ENCODE peak calls at places on chromosome 18, in five cellular contexts. Y is adrenal gland, Q is HFF-Myc, L is kidney epithelial cell, I is GM06990. U is an unnamed sample.

GRCh38 chr18:56124186-56124585 is 514.2 kb downstream of the TXNL1 start:
- DNase-seq in Y (no peak), Q (no peak), L (no peak), I (no peak), U (peak)

GRCh38 chr18:62690416-62690815 is 24.9 kb upstream of the PHLPP1 start:
- DNase-seq in Y (no peak), Q (no peak), L (no peak), I (no peak), U (no peak)

GRCh38 chr18:76971149-76971548 is 148.8 kb downstream of the ZNF236 start:
- DNase-seq in Y (no peak), Q (no peak), L (no peak), I (no peak), U (no peak)

GRCh38 chr18:70195014-70195614 is 10.4 kb downstream of the RTTN start:
- DNase-seq in Y (no peak), Q (no peak), L (no peak), I (peak), U (no peak)

GRCh38 chr18:50654658-50655550 is 95.0 kb downstream of the MAPK4 start:
- DNase-seq in Y (no peak), Q (no peak), L (no peak), I (no peak), U (no peak)

GRCh38 chr18:57748770-57749603 is 54.1 kb downstream of the ATP8B1 start:
- DNase-seq in Y (no peak), Q (no peak), L (peak), I (no peak), U (no peak)

GRCh38 chr18:14577971-14578370 is 34.6 kb upstream of the POTEC start:
- DNase-seq in Y (no peak), Q (no peak), L (no peak), I (no peak), U (no peak)

GRCh38 chr18:50071393-50071792 is 123.6 kb downstream of the MYO5B start:
- DNase-seq in Y (no peak), Q (no peak), L (no peak), I (no peak), U (no peak)

GRCh38 chr18:50803579-50803978 is 16.2 kb downstream of the MRO start:
- DNase-seq in Y (no peak), Q (no peak), L (no peak), I (no peak), U (no peak)

GRCh38 chr18:51619283-51619682 is 421.8 kb upstream of the MEX3C start:
- DNase-seq in Y (no peak), Q (no peak), L (no peak), I (no peak), U (no peak)

GRCh38 chr18:79139206-79139605 is 70.0 kb downstream of the ATP9B start:
- DNase-seq in Y (no peak), Q (no peak), L (no peak), I (no peak), U (no peak)

GRCh38 chr18:48105317-48105716 is 174.9 kb upstream of the SMAD2 start:
- DNase-seq in Y (no peak), Q (no peak), L (no peak), I (no peak), U (no peak)

GRCh38 chr18:9094307-9095226 is 7.9 kb upstream of the NDUFV2 start:
- DNase-seq in Y (no peak), Q (peak), L (peak), I (no peak), U (no peak)

GRCh38 chr18:332721-333513 is 65.1 kb upstream of the THOC1 start:
- DNase-seq in Y (no peak), Q (peak), L (no peak), I (no peak), U (no peak)

GRCh38 chr18:79542876-79543750 is 136.5 kb upstream of the CTDP1 start:
- DNase-seq in Y (no peak), Q (no peak), L (no peak), I (no peak), U (no peak)

GRCh38 chr18:12929477-12930083 is 18.2 kb upstream of the SEH1L start:
- DNase-seq in Y (no peak), Q (no peak), L (no peak), I (no peak), U (no peak)

GRCh38 chr18:13809521-13810252 is 14.3 kb upstream of the MC5R start:
- DNase-seq in Y (no peak), Q (no peak), L (no peak), I (no peak), U (no peak)

GRCh38 chr18:58438161-58438983 is 190.5 kb downstream of the ALPK2 start:
- DNase-seq in Y (no peak), Q (no peak), L (no peak), I (no peak), U (no peak)

DNA sequence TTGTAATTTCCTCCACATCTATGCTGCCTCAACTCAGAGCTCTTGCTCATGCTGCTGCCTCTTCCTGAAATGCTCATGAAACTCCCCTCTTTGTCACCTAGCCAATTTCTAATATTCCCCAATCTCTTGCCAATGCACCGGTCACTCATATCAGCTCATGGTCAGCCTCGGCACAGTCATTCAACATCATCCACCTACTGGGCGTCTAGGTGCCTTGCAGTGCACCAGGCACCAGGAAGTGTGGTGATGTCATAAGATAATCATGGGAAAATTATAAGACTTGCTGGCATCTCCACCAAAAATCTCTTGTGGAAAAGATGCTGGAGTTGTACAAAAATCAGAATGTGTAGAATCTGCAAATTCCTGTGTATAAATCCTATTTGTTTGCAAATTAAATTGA is 52.6 kb upstream of the RAB27B start:
- DNase-seq in Y (no peak), Q (peak), L (peak), I (no peak), U (no peak)
- TF ChIP-seq CTCF in Y (no peak), Q (peak), L (peak), I (peak), U (peak)

GRCh38 chr18:28973324-28973723 is 796.4 kb upstream of the CDH2 start:
- DNase-seq in Y (no peak), Q (no peak), L (no peak), I (no peak), U (no peak)

GRCh38 chr18:28974504-28974903 is 797.6 kb upstream of the CDH2 start:
- DNase-seq in Y (no peak), Q (no peak), L (no peak), I (no peak), U (no peak)

GRCh38 chr18:28972333-28972732 is 795.4 kb upstream of the CDH2 start:
- DNase-seq in Y (no peak), Q (no peak), L (no peak), I (no peak), U (no peak)
- H3K4me3 ChIP-seq in Y (no peak), Q (no peak), L (no peak), I (no peak), U (no peak)

GRCh38 chr18:1914489-1914888 is 656.8 kb downstream of the METTL4 start:
- DNase-seq in Y (no peak), Q (no peak), L (no peak), I (no peak), U (no peak)
- TF ChIP-seq CTCF in Y (no peak), Q (no peak), L (peak), I (peak), U (no peak)

GRCh38 chr18:34492652-34493051 is 217.4 kb upstream of the DTNA start:
- DNase-seq in Y (no peak), Q (no peak), L (no peak), I (no peak), U (no peak)
- H3K4me3 ChIP-seq in Y (no peak), Q (no peak), L (no peak), I (no peak), U (no peak)

GRCh38 chr18:6613581-6613980 is 115.9 kb upstream of the ARHGAP28 start:
- DNase-seq in Y (no peak), Q (no peak), L (no peak), I (no peak), U (no peak)

GRCh38 chr18:6614952-6615351 is 114.6 kb upstream of the ARHGAP28 start:
- DNase-seq in Y (no peak), Q (no peak), L (no peak), I (no peak), U (no peak)

GRCh38 chr18:6616981-6617380 is 112.5 kb upstream of the ARHGAP28 start:
- DNase-seq in Y (no peak), Q (no peak), L (no peak), I (no peak), U (no peak)
- TF ChIP-seq CTCF in Y (no peak), Q (no peak), L (no peak), I (no peak), U (no peak)

GRCh38 chr18:37565138-37565984 is at the start of gene CELF4:
- DNase-seq in Y (no peak), Q (no peak), L (no peak), I (no peak), U (no peak)
- H3K4me3 ChIP-seq in Y (no peak), Q (peak), L (peak), I (no peak), U (peak)

DNA sequence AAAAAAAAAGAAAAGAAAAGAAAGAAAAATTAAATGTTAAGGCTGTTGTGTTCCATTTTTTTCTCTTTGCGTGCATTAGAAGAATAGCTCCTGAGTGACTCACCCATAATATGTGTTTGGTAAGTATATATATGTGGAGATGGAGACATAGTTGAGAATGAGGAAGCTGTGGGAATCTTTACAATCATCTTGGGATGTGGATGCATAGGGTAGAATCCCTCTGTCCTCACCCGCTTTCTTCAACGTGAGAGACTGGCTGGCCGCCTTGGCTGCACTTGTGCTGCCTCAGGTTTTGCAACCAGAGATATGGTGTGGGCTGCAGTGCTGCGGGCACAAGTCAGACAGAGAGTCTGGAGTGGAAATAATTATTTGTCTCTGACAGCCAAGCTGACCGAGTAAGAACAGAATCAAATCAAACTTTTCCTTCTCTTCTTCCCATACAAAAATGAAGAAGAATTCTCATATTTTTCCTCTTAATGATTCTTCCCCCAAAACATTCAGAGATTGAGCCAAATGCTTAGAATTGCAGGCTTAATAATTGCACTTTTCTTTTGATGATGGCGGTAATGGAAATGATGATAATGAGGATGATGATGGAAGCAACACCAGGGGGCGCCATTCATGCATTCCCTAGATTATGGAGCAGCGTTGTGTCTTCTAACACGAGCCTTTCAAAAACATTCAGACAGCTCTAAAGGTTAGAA is 48.5 kb downstream of the SERPINB7 start:
- DNase-seq in Y (peak), Q (no peak), L (no peak), I (no peak), U (no peak)
- TF ChIP-seq CTCF in Y (peak), Q (peak), L (peak), I (peak), U (peak)

GRCh38 chr18:74624491-74624890 is 26.8 kb downstream of the ZNF407 start:
- DNase-seq in Y (no peak), Q (no peak), L (no peak), I (no peak), U (no peak)

GRCh38 chr18:74626311-74626874 is 28.7 kb downstream of the ZNF407 start:
- DNase-seq in Y (no peak), Q (no peak), L (no peak), I (no peak), U (no peak)

GRCh38 chr18:74625157-74625556 is 27.5 kb downstream of the ZNF407 start:
- DNase-seq in Y (no peak), Q (no peak), L (no peak), I (no peak), U (no peak)

GRCh38 chr18:74622079-74622478 is 24.4 kb downstream of the ZNF407 start:
- DNase-seq in Y (no peak), Q (no peak), L (no peak), I (no peak), U (no peak)

DNA sequence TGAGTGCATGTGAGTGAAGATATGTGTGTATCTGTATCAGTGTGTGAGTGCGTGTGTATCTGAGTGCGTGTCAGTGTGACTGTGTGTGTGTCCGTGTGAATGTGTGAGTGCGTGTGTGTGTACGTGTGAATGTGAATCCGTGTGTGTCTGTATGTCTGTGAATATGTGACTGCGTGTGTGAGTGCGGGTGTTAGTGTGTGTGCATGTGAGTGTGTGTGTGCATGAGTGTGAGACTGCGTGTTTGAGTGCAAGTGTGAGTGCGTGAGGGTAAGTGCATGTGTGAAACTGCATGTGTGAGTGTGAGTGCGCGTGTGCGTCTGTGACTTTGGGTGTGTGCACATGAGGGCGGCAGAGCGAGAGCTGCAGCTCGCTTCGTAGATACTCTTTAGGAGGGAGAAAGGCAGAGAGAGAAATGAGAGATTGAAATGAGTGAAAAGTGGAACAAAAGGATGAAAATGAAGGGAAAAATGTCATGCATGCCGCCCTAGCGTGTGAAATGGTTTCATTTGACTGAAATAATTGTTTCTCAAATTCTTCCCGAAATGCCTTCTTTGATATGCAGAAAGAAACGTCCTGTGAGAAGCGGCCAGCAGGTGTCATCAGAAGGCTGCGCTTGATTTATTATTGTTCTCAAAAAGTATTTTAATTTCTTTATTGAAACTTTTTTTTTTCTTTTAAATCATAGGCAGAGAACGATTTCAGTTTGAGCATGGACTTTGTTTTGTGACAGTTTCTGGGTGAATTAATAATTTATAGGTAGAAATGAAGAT is 25.6 kb downstream of the ZNF407 start:
- DNase-seq in Y (no peak), Q (no peak), L (no peak), I (no peak), U (no peak)
- H3K4me3 ChIP-seq in Y (no peak), Q (no peak), L (no peak), I (no peak), U (no peak)

DNA sequence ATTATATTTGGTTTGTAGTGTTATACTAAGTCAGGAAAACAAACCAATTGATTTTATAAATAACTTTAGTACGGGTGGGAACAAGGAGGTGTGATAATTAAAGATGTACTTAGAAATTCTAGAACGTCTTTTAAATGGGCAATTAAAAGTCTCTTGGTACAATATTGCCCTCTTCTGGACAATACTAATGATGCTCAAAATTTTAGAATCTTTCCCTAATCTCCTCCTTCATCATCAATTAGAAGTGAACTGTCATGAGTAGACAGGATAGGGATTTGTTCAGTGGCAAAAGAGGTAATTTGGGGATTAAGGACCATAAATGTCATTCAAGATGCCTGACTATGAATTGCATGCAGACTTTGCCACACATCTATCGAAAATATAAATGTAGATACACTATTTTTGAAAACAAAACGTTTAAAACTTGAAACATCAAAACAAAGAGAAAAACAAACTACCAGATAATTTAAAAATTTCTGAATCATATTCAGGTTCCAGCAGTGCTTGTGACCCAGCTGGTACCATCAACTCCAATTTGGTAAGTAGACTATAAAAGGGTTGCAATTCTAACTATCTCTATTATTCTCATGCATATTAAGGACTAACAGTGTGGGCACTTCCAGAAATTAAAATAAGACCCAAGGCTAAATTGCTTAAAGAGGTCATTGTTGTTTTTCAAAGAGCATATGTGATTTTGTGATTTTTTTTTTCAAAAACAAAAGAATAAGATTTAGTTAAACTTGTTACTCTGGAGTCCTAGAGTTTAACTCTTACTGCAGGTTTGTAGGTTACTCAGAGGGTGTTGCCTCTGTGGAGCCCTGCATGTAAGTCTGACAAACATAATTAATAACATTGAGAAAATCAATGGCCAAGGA is 123.5 kb downstream of the LAMA3 start:
- DNase-seq in Y (no peak), Q (no peak), L (no peak), I (no peak), U (no peak)
- TF ChIP-seq CTCF in Y (peak), Q (peak), L (no peak), I (peak), U (no peak)

GRCh38 chr18:23688528-23688927 is 725 bp upstream of the LAMA3 start:
- DNase-seq in Y (no peak), Q (no peak), L (no peak), I (no peak), U (no peak)
- H3K4me3 ChIP-seq in Y (no peak), Q (no peak), L (no peak), I (no peak), U (no peak)